ENCODE peak calls at places on chromosome 11, in seven cellular contexts. One of them, this sample, is unnamed.

GRCh38 chr11:22792497-22792896 is 37.1 kb downstream of the SVIP start:
- DNase-seq in activated CD4-positive, alpha-beta memory T cell treated with anti-CD3 and anti-CD28 coated beads, Interleukin-2, amount 10 ng/mL, durations not matched to agents 7 days and 5 days: no peak
- DNase-seq in NCI-H187 treated with DMSO at 0.1 percent for 48 hours: no peak
- DNase-seq in stimulated activated CD4-positive, alpha-beta T cell treated with anti-CD3 and anti-CD28 coated beads, Interleukin-2, amount 100 ng/mL, for 48 hours: no peak
- DNase-seq in Ammon's horn: peak
- DNase-seq in AG10803: peak
- DNase-seq in NCI-H748 treated with DMSO at 0.1 percent for 48 hours: no peak
- DNase-seq in this sample: no peak

GRCh38 chr11:58740447-58740846 is 8.7 kb upstream of the GLYAT start:
- DNase-seq in activated CD4-positive, alpha-beta memory T cell treated with anti-CD3 and anti-CD28 coated beads, Interleukin-2, amount 10 ng/mL, durations not matched to agents 7 days and 5 days: no peak
- DNase-seq in NCI-H187 treated with DMSO at 0.1 percent for 48 hours: no peak
- DNase-seq in stimulated activated CD4-positive, alpha-beta T cell treated with anti-CD3 and anti-CD28 coated beads, Interleukin-2, amount 100 ng/mL, for 48 hours: no peak
- DNase-seq in Ammon's horn: no peak
- DNase-seq in AG10803: no peak
- DNase-seq in NCI-H748 treated with DMSO at 0.1 percent for 48 hours: no peak
- DNase-seq in this sample: no peak

GRCh38 chr11:73308003-73308962 is at the start of gene ARHGEF17:
- DNase-seq in activated CD4-positive, alpha-beta memory T cell treated with anti-CD3 and anti-CD28 coated beads, Interleukin-2, amount 10 ng/mL, durations not matched to agents 7 days and 5 days: peak
- DNase-seq in NCI-H187 treated with DMSO at 0.1 percent for 48 hours: peak
- DNase-seq in stimulated activated CD4-positive, alpha-beta T cell treated with anti-CD3 and anti-CD28 coated beads, Interleukin-2, amount 100 ng/mL, for 48 hours: peak
- DNase-seq in Ammon's horn: peak
- DNase-seq in AG10803: peak
- DNase-seq in NCI-H748 treated with DMSO at 0.1 percent for 48 hours: peak
- DNase-seq in this sample: peak

GRCh38 chr11:71998649-71999310 is at the start of gene IL18BP:
- DNase-seq in activated CD4-positive, alpha-beta memory T cell treated with anti-CD3 and anti-CD28 coated beads, Interleukin-2, amount 10 ng/mL, durations not matched to agents 7 days and 5 days: peak
- DNase-seq in NCI-H187 treated with DMSO at 0.1 percent for 48 hours: no peak
- DNase-seq in stimulated activated CD4-positive, alpha-beta T cell treated with anti-CD3 and anti-CD28 coated beads, Interleukin-2, amount 100 ng/mL, for 48 hours: no peak
- DNase-seq in Ammon's horn: peak
- DNase-seq in AG10803: no peak
- DNase-seq in NCI-H748 treated with DMSO at 0.1 percent for 48 hours: no peak
- DNase-seq in this sample: no peak

GRCh38 chr11:84905411-84905810 is 721.7 kb downstream of the DLG2 start:
- DNase-seq in activated CD4-positive, alpha-beta memory T cell treated with anti-CD3 and anti-CD28 coated beads, Interleukin-2, amount 10 ng/mL, durations not matched to agents 7 days and 5 days: no peak
- DNase-seq in NCI-H187 treated with DMSO at 0.1 percent for 48 hours: no peak
- DNase-seq in stimulated activated CD4-positive, alpha-beta T cell treated with anti-CD3 and anti-CD28 coated beads, Interleukin-2, amount 100 ng/mL, for 48 hours: no peak
- DNase-seq in Ammon's horn: no peak
- DNase-seq in AG10803: peak
- DNase-seq in NCI-H748 treated with DMSO at 0.1 percent for 48 hours: no peak
- DNase-seq in this sample: no peak

GRCh38 chr11:93198221-93198650 is 445 bp upstream of the SLC36A4 start:
- DNase-seq in activated CD4-positive, alpha-beta memory T cell treated with anti-CD3 and anti-CD28 coated beads, Interleukin-2, amount 10 ng/mL, durations not matched to agents 7 days and 5 days: no peak
- DNase-seq in NCI-H187 treated with DMSO at 0.1 percent for 48 hours: no peak
- DNase-seq in stimulated activated CD4-positive, alpha-beta T cell treated with anti-CD3 and anti-CD28 coated beads, Interleukin-2, amount 100 ng/mL, for 48 hours: no peak
- DNase-seq in Ammon's horn: peak
- DNase-seq in AG10803: no peak
- DNase-seq in NCI-H748 treated with DMSO at 0.1 percent for 48 hours: no peak
- DNase-seq in this sample: peak

GRCh38 chr11:76424379-76424778 is 20.4 kb upstream of the EMSY start:
- DNase-seq in activated CD4-positive, alpha-beta memory T cell treated with anti-CD3 and anti-CD28 coated beads, Interleukin-2, amount 10 ng/mL, durations not matched to agents 7 days and 5 days: peak
- DNase-seq in NCI-H187 treated with DMSO at 0.1 percent for 48 hours: no peak
- DNase-seq in stimulated activated CD4-positive, alpha-beta T cell treated with anti-CD3 and anti-CD28 coated beads, Interleukin-2, amount 100 ng/mL, for 48 hours: no peak
- DNase-seq in Ammon's horn: no peak
- DNase-seq in AG10803: no peak
- DNase-seq in NCI-H748 treated with DMSO at 0.1 percent for 48 hours: no peak
- DNase-seq in this sample: no peak

GRCh38 chr11:31813242-31813960 is 2.3 kb upstream of the PAX6 start:
- DNase-seq in activated CD4-positive, alpha-beta memory T cell treated with anti-CD3 and anti-CD28 coated beads, Interleukin-2, amount 10 ng/mL, durations not matched to agents 7 days and 5 days: no peak
- DNase-seq in NCI-H187 treated with DMSO at 0.1 percent for 48 hours: no peak
- DNase-seq in stimulated activated CD4-positive, alpha-beta T cell treated with anti-CD3 and anti-CD28 coated beads, Interleukin-2, amount 100 ng/mL, for 48 hours: no peak
- DNase-seq in Ammon's horn: no peak
- DNase-seq in AG10803: no peak
- DNase-seq in NCI-H748 treated with DMSO at 0.1 percent for 48 hours: no peak
- DNase-seq in this sample: no peak

This sample was measured in cerebellum.